ENCODE peak calls at places on chromosomes 5 and 9, in four cellular contexts. Y is NCI-H2081, F is NCI-H1417, O is T-helper 17 cell. L is an unnamed sample.

GRCh38 chr5:33362915-33363314 is 77.8 kb upstream of the TARS1 start:
- DNase-seq in Y (no peak), O (no peak), F (no peak), L (peak; percentile 55)

GRCh38 chr5:176413255-176413565 is 3.1 kb downstream of the CLTB start:
- DNase-seq in O (no peak), F (no peak), Y (no peak), L (peak; percentile 62)

GRCh38 chr9:121692606-121693505 is 41.4 kb downstream of the DAB2IP start:
- DNase-seq in Y (no peak), F (no peak), O (no peak), L (no peak)

GRCh38 chr9:35757527-35758275 is 3.6 kb upstream of the MSMP start:
- DNase-seq in F (no peak), O (no peak), Y (no peak), L (no peak)

GRCh38 chr9:127520941-127521918 is 69.9 kb downstream of the LRSAM1 start:
- DNase-seq in F (no peak), O (no peak), Y (no peak), L (peak; percentile 62)

GRCh38 chr5:7878381-7878873 is 9.5 kb downstream of the MTRR start:
- DNase-seq in F (no peak), O (no peak), Y (no peak), L (no peak)

GRCh38 chr5:139985290-139985689 is 57.8 kb downstream of the NRG2 start:
- DNase-seq in F (no peak), Y (no peak), O (no peak), L (no peak)

GRCh38 chr5:166909926-166910325 is 1381.5 kb upstream of the WWC1 start:
- DNase-seq in Y (no peak), O (no peak), F (no peak), L (no peak)

GRCh38 chr5:74934949-74935751 is 69.0 kb upstream of the FAM169A start:
- DNase-seq in O (no peak), Y (no peak), F (no peak), L (no peak)

GRCh38 chr9:86907346-86907745 is 40.0 kb downstream of the GAS1 start:
- DNase-seq in Y (no peak), F (no peak), O (no peak), L (no peak)

GRCh38 chr9:21656776-21657637 is 145.4 kb upstream of the MTAP start:
- DNase-seq in O (no peak), Y (no peak), F (no peak), L (no peak)